ENCODE peak calls at places on chromosomes 4 and X, in five cellular contexts. G, K, W, A and S are unnamed samples.

GRCh38 chr4:54709281-54709854 is 51.6 kb downstream of the KIT start:
- DNase-seq in G (peak), K (no peak), W (no peak), A (no peak), S (no peak)

GRCh38 chr4:87038837-87039715 is 104.3 kb downstream of the AFF1 start:
- DNase-seq in G (peak), K (peak), W (no peak), A (peak), S (peak)

GRCh38 chrX:153726286-153727107 is 1.8 kb downstream of the ABCD1 start:
- DNase-seq in G (peak), K (peak), W (peak), A (peak), S (peak)

GRCh38 chrX:118974088-118974907 is at the start of gene LONRF3:
- DNase-seq in G (peak), K (no peak), W (peak), A (peak), S (no peak)

GRCh38 chrX:123184858-123185251 is 777 bp downstream of the GRIA3 start:
- DNase-seq in G (peak), K (no peak), W (no peak), A (no peak), S (no peak)

GRCh38 chr4:103075435-103075893 is 1.1 kb downstream of the SLC9B2 start:
- DNase-seq in G (no peak), K (no peak), W (peak), A (peak), S (no peak)

GRCh38 chr4:169351860-169352259 is 81.1 kb upstream of the SH3RF1 start:
- DNase-seq in G (no peak), K (no peak), W (no peak), A (peak), S (no peak)

GRCh38 chr4:123127865-123128264 is 205.5 kb upstream of the NUDT6 start:
- DNase-seq in G (peak), K (no peak), W (no peak), A (no peak), S (no peak)

GRCh38 chr4:106978046-106978774 is 57.9 kb downstream of the DKK2 start:
- DNase-seq in G (no peak), K (no peak), W (no peak), A (no peak), S (no peak)